ENCODE peak calls at places on chromosomes 16 and 17, in four cellular contexts. One of them, this sample, is unnamed.

GRCh38 chr17:43018932-43019331 is 3.3 kb downstream of the VAT1 start:
- DNase-seq in MCF 10A: no peak
- DNase-seq in activated naive CD4-positive, alpha-beta T cell treated with anti-CD3 and anti-CD28 coated beads, Interleukin-2, amount 50 U/mL, for 72 hours: no peak
- DNase-seq in HFFc6: no peak
- DNase-seq in this sample: no peak

GRCh38 chr16:67666032-67666537 is 465 bp downstream of the ENKD1 start:
- DNase-seq in MCF 10A: no peak
- DNase-seq in activated naive CD4-positive, alpha-beta T cell treated with anti-CD3 and anti-CD28 coated beads, Interleukin-2, amount 50 U/mL, for 72 hours: no peak
- DNase-seq in HFFc6: no peak
- DNase-seq in this sample: peak

GRCh38 chr16:75304521-75305363 is 53.3 kb upstream of the BCAR1 start:
- DNase-seq in MCF 10A: peak
- DNase-seq in activated naive CD4-positive, alpha-beta T cell treated with anti-CD3 and anti-CD28 coated beads, Interleukin-2, amount 50 U/mL, for 72 hours: no peak
- DNase-seq in HFFc6: peak
- DNase-seq in this sample: peak

GRCh38 chr16:28051486-28051885 is 12.0 kb downstream of the GSG1L start:
- DNase-seq in MCF 10A: no peak
- DNase-seq in activated naive CD4-positive, alpha-beta T cell treated with anti-CD3 and anti-CD28 coated beads, Interleukin-2, amount 50 U/mL, for 72 hours: no peak
- DNase-seq in HFFc6: no peak
- DNase-seq in this sample: no peak

GRCh38 chr17:82449136-82449882 is 1.2 kb downstream of the CYBC1 start:
- DNase-seq in MCF 10A: no peak
- DNase-seq in activated naive CD4-positive, alpha-beta T cell treated with anti-CD3 and anti-CD28 coated beads, Interleukin-2, amount 50 U/mL, for 72 hours: peak
- DNase-seq in HFFc6: no peak
- DNase-seq in this sample: no peak

GRCh38 chr16:637081-638018 is 1.2 kb upstream of the METTL26 start:
- DNase-seq in MCF 10A: peak
- DNase-seq in activated naive CD4-positive, alpha-beta T cell treated with anti-CD3 and anti-CD28 coated beads, Interleukin-2, amount 50 U/mL, for 72 hours: no peak
- DNase-seq in HFFc6: no peak
- DNase-seq in this sample: no peak

GRCh38 chr17:12507046-12507445 is 158.6 kb upstream of the MYOCD start:
- DNase-seq in MCF 10A: no peak
- DNase-seq in activated naive CD4-positive, alpha-beta T cell treated with anti-CD3 and anti-CD28 coated beads, Interleukin-2, amount 50 U/mL, for 72 hours: no peak
- DNase-seq in HFFc6: no peak
- DNase-seq in this sample: no peak

GRCh38 chr17:78899361-78900260 is 3.4 kb downstream of the CEP295NL start:
- DNase-seq in MCF 10A: no peak
- DNase-seq in activated naive CD4-positive, alpha-beta T cell treated with anti-CD3 and anti-CD28 coated beads, Interleukin-2, amount 50 U/mL, for 72 hours: no peak
- DNase-seq in HFFc6: no peak
- DNase-seq in this sample: peak

GRCh38 chr17:76017481-76018339 is 9.4 kb downstream of the EVPL start:
- DNase-seq in MCF 10A: no peak
- DNase-seq in activated naive CD4-positive, alpha-beta T cell treated with anti-CD3 and anti-CD28 coated beads, Interleukin-2, amount 50 U/mL, for 72 hours: no peak
- DNase-seq in HFFc6: no peak
- DNase-seq in this sample: no peak